ENCODE peak calls at places on chromosomes 5 and 9, in six cellular contexts. One of them, this sample, is unnamed.

GRCh38 chr5:41334758-41335157 is 121.4 kb upstream of the C6 start:
- ATAC-seq in A549: peak
- ATAC-seq in HepG2: no peak
- ATAC-seq in GM12878: peak
- ATAC-seq in K562: no peak
- ATAC-seq in upper lobe of left lung: no peak
- ATAC-seq in this sample: no peak

GRCh38 chr5:124583469-124584350 is 162.7 kb downstream of the ZNF608 start:
- ATAC-seq in HepG2: no peak
- ATAC-seq in K562: peak
- ATAC-seq in A549: peak
- ATAC-seq in upper lobe of left lung: peak
- ATAC-seq in GM12878: peak
- ATAC-seq in this sample: no peak

GRCh38 chr5:178090856-178091255 is 22.5 kb upstream of the N4BP3 start:
- ATAC-seq in GM12878: no peak
- ATAC-seq in HepG2: no peak
- ATAC-seq in K562: no peak
- ATAC-seq in upper lobe of left lung: no peak
- ATAC-seq in A549: no peak
- ATAC-seq in this sample: no peak

GRCh38 chr5:80026841-80027240 is 8.3 kb upstream of the THBS4 start:
- ATAC-seq in HepG2: no peak
- ATAC-seq in GM12878: no peak
- ATAC-seq in K562: no peak
- ATAC-seq in A549: no peak
- ATAC-seq in upper lobe of left lung: no peak
- ATAC-seq in this sample: no peak

GRCh38 chr5:168047669-168048111 is 243.8 kb upstream of the WWC1 start:
- ATAC-seq in HepG2: peak
- ATAC-seq in K562: no peak
- ATAC-seq in GM12878: peak
- ATAC-seq in A549: peak
- ATAC-seq in upper lobe of left lung: no peak
- ATAC-seq in this sample: no peak

GRCh38 chr9:27505744-27506161 is 18.3 kb upstream of the IFNK start:
- ATAC-seq in GM12878: no peak
- ATAC-seq in HepG2: no peak
- ATAC-seq in A549: no peak
- ATAC-seq in upper lobe of left lung: no peak
- ATAC-seq in K562: no peak
- ATAC-seq in this sample: no peak

GRCh38 chr5:147713550-147714295 is 68.8 kb downstream of the JAKMIP2 start:
- ATAC-seq in HepG2: no peak
- ATAC-seq in K562: no peak
- ATAC-seq in upper lobe of left lung: no peak
- ATAC-seq in A549: no peak
- ATAC-seq in GM12878: no peak
- ATAC-seq in this sample: no peak

GRCh38 chr9:88746029-88746743 is 211.2 kb downstream of the NXNL2 start:
- ATAC-seq in upper lobe of left lung: peak
- ATAC-seq in HepG2: no peak
- ATAC-seq in K562: no peak
- ATAC-seq in GM12878: no peak
- ATAC-seq in A549: no peak
- ATAC-seq in this sample: peak

GRCh38 chr5:1565737-1566734 is 42.3 kb upstream of the LPCAT1 start:
- ATAC-seq in K562: no peak
- ATAC-seq in upper lobe of left lung: no peak
- ATAC-seq in A549: no peak
- ATAC-seq in HepG2: no peak
- ATAC-seq in GM12878: no peak
- ATAC-seq in this sample: no peak

GRCh38 chr9:123725389-123725788 is 204.5 kb downstream of the DENND1A start:
- ATAC-seq in K562: no peak
- ATAC-seq in HepG2: no peak
- ATAC-seq in A549: no peak
- ATAC-seq in GM12878: no peak
- ATAC-seq in upper lobe of left lung: no peak
- ATAC-seq in this sample: no peak

DNA sequence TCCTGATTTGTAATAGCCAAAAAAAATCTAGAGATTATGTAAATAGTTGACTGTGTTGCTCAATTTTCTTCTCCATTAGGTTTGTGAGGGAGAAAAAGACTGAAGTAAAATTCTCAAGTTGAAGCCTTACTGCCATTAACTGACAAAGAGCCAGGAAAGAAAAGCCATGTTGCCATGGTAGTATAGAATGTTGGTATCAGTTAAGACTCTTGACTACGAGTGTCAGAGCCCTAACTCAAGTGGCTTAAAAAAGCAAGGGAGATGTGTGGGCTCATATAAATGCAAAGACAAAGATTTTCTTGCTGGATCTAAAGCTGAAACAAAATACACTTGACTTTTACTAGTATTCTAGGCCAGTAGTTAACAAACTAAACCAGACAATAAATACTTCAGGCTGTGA is 571.7 kb downstream of the KCTD16 start:
- ATAC-seq in A549: no peak
- ATAC-seq in upper lobe of left lung: no peak
- ATAC-seq in K562: no peak
- ATAC-seq in GM12878: no peak
- ATAC-seq in HepG2: no peak
- ATAC-seq in this sample: no peak
- TF ChIP-seq EP300 in A549: no peak
- TF ChIP-seq EP300 in upper lobe of left lung: no peak
- TF ChIP-seq EP300 in K562: no peak
- TF ChIP-seq EP300 in GM12878: no peak
- TF ChIP-seq EP300 in HepG2: no peak
- TF ChIP-seq EP300 in this sample: no peak

DNA sequence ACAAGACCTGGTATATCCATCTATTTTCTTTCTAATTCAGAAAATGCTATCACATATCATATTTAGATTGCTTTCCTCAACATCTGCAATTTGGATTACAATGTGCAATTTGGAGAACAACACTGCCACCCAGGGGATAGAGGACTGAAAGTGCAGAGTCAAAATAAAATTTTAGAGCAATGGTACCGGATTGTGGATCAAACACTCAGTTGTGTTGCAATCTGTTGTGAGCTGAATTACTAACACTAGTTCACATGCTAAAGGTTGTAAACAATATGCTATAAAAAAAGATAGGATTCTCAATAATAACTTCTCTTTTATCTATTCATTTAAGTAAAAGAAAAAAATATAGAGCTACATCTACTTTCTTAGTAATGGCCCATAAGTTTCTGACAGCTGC is 11.9 kb upstream of the SRFBP1 start:
- ATAC-seq in HepG2: peak
- ATAC-seq in upper lobe of left lung: peak
- ATAC-seq in A549: peak
- ATAC-seq in GM12878: peak
- ATAC-seq in K562: peak
- ATAC-seq in this sample: no peak
- TF ChIP-seq CTCF in HepG2: peak
- TF ChIP-seq CTCF in upper lobe of left lung: peak
- TF ChIP-seq CTCF in A549: peak
- TF ChIP-seq CTCF in GM12878: peak
- TF ChIP-seq CTCF in K562: peak
- TF ChIP-seq CTCF in this sample: peak

DNA sequence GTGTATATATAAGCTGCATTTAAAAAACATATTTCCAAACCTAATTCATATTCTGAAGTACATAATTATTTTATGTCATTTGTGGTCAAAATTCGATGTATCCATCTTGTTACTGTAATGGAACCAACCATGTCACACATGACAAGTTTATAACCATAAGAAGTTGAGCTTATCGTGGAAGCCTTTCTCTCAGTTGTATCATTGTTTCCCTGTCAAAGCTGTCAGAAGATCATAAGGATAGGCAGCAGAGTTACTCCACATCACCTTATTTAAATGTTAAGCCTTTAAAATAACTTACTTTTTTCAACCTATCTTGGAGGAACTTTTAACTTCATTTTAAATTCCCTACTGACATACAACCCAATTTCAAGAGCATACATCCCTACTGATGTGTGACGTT is 841.5 kb downstream of the PTPRD start:
- ATAC-seq in HepG2: no peak
- ATAC-seq in A549: no peak
- ATAC-seq in upper lobe of left lung: no peak
- ATAC-seq in GM12878: no peak
- ATAC-seq in K562: no peak
- ATAC-seq in this sample: no peak
- TF ChIP-seq EP300 in HepG2: no peak
- TF ChIP-seq EP300 in A549: no peak
- TF ChIP-seq EP300 in upper lobe of left lung: no peak
- TF ChIP-seq EP300 in GM12878: no peak
- TF ChIP-seq EP300 in K562: no peak
- TF ChIP-seq EP300 in this sample: no peak

DNA sequence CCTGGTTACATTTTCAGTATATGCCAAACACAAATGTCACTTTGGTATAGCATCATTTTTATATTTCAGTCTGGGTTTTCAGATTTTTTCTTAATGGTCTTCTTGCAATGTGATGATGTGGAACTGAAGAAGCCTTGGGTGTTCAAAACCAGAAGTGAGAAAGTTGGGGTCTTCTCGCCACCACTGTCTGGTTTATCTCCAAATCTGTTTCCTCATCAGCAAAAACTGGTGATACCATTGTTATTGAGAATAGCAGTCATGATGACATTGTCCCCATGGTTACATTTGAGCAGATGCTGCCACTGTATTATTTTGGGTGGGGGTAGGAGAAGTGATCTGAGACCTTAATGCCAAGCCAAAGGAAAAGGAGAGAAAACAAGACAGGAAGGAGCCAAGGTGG is 85.9 kb upstream of the MAP3K1 start:
- ATAC-seq in HepG2: no peak
- ATAC-seq in GM12878: peak
- ATAC-seq in upper lobe of left lung: no peak
- ATAC-seq in A549: no peak
- ATAC-seq in K562: no peak
- ATAC-seq in this sample: no peak
- TF ChIP-seq CTCF in HepG2: no peak
- TF ChIP-seq CTCF in GM12878: no peak
- TF ChIP-seq CTCF in upper lobe of left lung: no peak
- TF ChIP-seq CTCF in A549: no peak
- TF ChIP-seq CTCF in K562: no peak
- TF ChIP-seq CTCF in this sample: no peak

DNA sequence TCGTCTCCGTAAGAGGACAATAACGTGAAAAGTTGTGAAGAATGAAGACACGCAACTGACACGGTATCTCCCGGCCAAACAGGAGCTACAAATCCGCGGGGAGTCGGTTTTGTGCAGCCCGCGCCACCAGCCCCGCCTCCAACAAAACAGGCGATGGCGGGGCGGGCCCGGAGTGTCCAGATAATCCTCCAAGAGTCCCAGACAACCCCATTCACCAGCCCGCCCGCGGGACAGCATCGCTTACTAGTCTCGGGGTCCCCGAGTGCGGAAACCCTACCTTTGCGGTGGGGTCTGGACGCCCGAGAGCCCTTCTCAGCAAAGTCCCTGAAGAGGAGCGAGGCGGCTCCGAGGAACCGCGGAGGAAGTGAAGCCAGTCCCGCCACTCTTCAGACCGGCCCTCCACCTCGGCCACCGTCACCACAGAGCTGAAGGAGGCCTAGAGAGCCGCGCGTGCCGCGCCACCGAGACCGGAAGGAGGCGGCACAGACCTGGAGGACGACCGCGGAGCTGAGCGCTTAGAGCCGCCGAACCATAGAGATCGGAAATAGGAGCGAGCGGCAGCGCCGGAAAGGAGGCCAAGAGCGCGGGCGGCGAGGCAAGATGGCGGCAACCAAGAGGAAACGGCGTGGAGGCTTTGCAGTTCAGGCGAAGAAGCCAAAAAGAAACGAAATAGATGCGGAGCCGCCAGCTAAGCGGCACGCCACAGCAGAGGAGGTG is at the start of the genes BRIX1 and RAD1:
- ATAC-seq in GM12878: peak
- ATAC-seq in upper lobe of left lung: peak
- ATAC-seq in HepG2: peak
- ATAC-seq in K562: peak
- ATAC-seq in A549: peak
- ATAC-seq in this sample: peak
- TF ChIP-seq EP300 in GM12878: peak
- TF ChIP-seq EP300 in upper lobe of left lung: no peak
- TF ChIP-seq EP300 in HepG2: no peak
- TF ChIP-seq EP300 in K562: peak
- TF ChIP-seq EP300 in A549: no peak
- TF ChIP-seq EP300 in this sample: no peak

GRCh38 chr9:137764171-137764671 is 113.4 kb upstream of the CACNA1B start:
- ATAC-seq in GM12878: no peak
- ATAC-seq in K562: no peak
- ATAC-seq in A549: no peak
- ATAC-seq in HepG2: no peak
- ATAC-seq in upper lobe of left lung: no peak
- ATAC-seq in this sample: no peak
- TF ChIP-seq CTCF in GM12878: no peak
- TF ChIP-seq CTCF in K562: no peak
- TF ChIP-seq CTCF in A549: no peak
- TF ChIP-seq CTCF in HepG2: no peak
- TF ChIP-seq CTCF in upper lobe of left lung: no peak
- TF ChIP-seq CTCF in this sample: no peak

DNA sequence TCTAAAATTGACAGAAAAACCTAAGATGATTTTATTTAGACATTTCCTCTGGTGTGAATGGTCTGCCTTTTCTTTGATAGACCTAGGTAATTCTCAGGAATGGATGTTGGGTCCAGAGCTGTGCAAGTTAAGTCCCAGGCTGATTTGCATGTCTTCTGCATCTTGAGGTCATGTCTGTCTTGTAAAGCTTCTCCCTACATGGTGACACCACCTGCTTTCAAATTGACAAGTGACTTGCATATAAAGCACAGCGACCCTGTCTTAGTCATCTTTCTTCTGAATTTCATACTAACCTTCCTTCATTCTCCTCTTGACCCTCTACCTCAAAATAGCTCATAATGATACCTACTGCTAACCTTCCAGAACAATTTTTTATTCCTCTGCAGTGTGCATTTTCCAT is 29.3 kb downstream of the OSTF1 start:
- ATAC-seq in A549: no peak
- ATAC-seq in K562: no peak
- ATAC-seq in HepG2: no peak
- ATAC-seq in GM12878: no peak
- ATAC-seq in upper lobe of left lung: no peak
- ATAC-seq in this sample: no peak
- TF ChIP-seq EP300 in A549: no peak
- TF ChIP-seq EP300 in K562: no peak
- TF ChIP-seq EP300 in HepG2: no peak
- TF ChIP-seq EP300 in GM12878: no peak
- TF ChIP-seq EP300 in upper lobe of left lung: no peak
- TF ChIP-seq EP300 in this sample: no peak

GRCh38 chr5:162227075-162227474 is 159.5 kb downstream of the GABRG2 start:
- ATAC-seq in HepG2: no peak
- ATAC-seq in K562: no peak
- ATAC-seq in GM12878: no peak
- ATAC-seq in upper lobe of left lung: no peak
- ATAC-seq in A549: no peak
- ATAC-seq in this sample: no peak

GRCh38 chr5:162217037-162217436 is 149.5 kb downstream of the GABRG2 start:
- ATAC-seq in K562: no peak
- ATAC-seq in upper lobe of left lung: no peak
- ATAC-seq in GM12878: no peak
- ATAC-seq in A549: no peak
- ATAC-seq in HepG2: no peak
- ATAC-seq in this sample: no peak

GRCh38 chr5:162221884-162222283 is 154.3 kb downstream of the GABRG2 start:
- ATAC-seq in HepG2: no peak
- ATAC-seq in GM12878: no peak
- ATAC-seq in upper lobe of left lung: no peak
- ATAC-seq in A549: no peak
- ATAC-seq in K562: no peak
- ATAC-seq in this sample: no peak
- TF ChIP-seq CTCF in HepG2: no peak
- TF ChIP-seq CTCF in GM12878: peak
- TF ChIP-seq CTCF in upper lobe of left lung: no peak
- TF ChIP-seq CTCF in A549: no peak
- TF ChIP-seq CTCF in K562: no peak
- TF ChIP-seq CTCF in this sample: no peak

This sample was measured in gastroesophageal sphincter.